ENCODE peak calls at places on chromosome 7, in five cellular contexts. Q is germinal center, E is NCI-H1092 treated with DMSO at 0.1 percent for 48 hours, W is astrocyte of the spinal cord, F is nephron progenitor cell. K is an unnamed sample.

GRCh38 chr7:143284591-143285453 is at the start of gene TMEM139:
- DNase-seq in W (no peak), Q (no peak), E (no peak), F (no peak), K (no peak)

GRCh38 chr7:114793155-114793849 is 128.6 kb upstream of the MDFIC start:
- DNase-seq in E (no peak), F (no peak), Q (no peak), W (no peak), K (no peak)

GRCh38 chr7:157769016-157769869 is 432.4 kb downstream of the DNAJB6 start:
- DNase-seq in F (peak; percentile 47), W (no peak), Q (no peak), E (no peak), K (no peak)

GRCh38 chr7:18901351-18901750 is 216.1 kb downstream of the TWIST1 start:
- DNase-seq in W (no peak), F (no peak), E (no peak), Q (no peak), K (no peak)

GRCh38 chr7:30511973-30512662 is 7.5 kb upstream of the GGCT start:
- DNase-seq in W (no peak), E (no peak), F (no peak), Q (no peak), K (no peak)

GRCh38 chr7:521221-522070 is 1.8 kb upstream of the PDGFA start:
- DNase-seq in E (no peak), Q (peak; percentile 68), W (peak; percentile 52), F (peak; percentile 74), K (no peak)

GRCh38 chr7:144834516-144835165 is 1.2 kb downstream of the TPK1 start:
- DNase-seq in W (no peak), E (no peak), F (no peak), Q (peak; percentile 60), K (no peak)

GRCh38 chr7:51786284-51786683 is 469.7 kb upstream of the COBL start:
- DNase-seq in E (no peak), F (no peak), Q (no peak), W (no peak), K (no peak)

K was measured in astrocyte of the cerebellum.